ENCODE peak calls at places on chromosome 20, in nine cellular contexts. One of them, this sample, is unnamed.

GRCh38 chr20:58142843-58143185 is 85.6 kb downstream of the ANKRD60 start:
- DNase-seq in stromal cell of bone marrow: no peak
- DNase-seq in HEK293T: no peak
- DNase-seq in NCI-H2029: no peak
- DNase-seq in anterior cingulate cortex: no peak
- DNase-seq in transverse colon: no peak
- DNase-seq in stimulated activated CD4-positive, alpha-beta T cell treated with anti-CD3 and anti-CD28 coated beads, Interleukin-4, amount 100 ng/mL, for 48 hours: no peak
- DNase-seq in GM20000: no peak
- DNase-seq in NCI-H1930: no peak
- DNase-seq in this sample: no peak

GRCh38 chr20:3818155-3819151 is 1.9 kb upstream of the AP5S1 start:
- DNase-seq in NCI-H1930: peak; percentile 58
- DNase-seq in anterior cingulate cortex: no peak
- DNase-seq in stimulated activated CD4-positive, alpha-beta T cell treated with anti-CD3 and anti-CD28 coated beads, Interleukin-4, amount 100 ng/mL, for 48 hours: no peak
- DNase-seq in GM20000: peak; percentile 70
- DNase-seq in HEK293T: peak; percentile 72
- DNase-seq in stromal cell of bone marrow: peak; percentile 57
- DNase-seq in transverse colon: peak; percentile 82
- DNase-seq in NCI-H2029: peak; percentile 64
- DNase-seq in this sample: peak; percentile 80

GRCh38 chr20:47230811-47231256 is 125.7 kb downstream of the ZMYND8 start:
- DNase-seq in GM20000: no peak
- DNase-seq in stromal cell of bone marrow: peak; percentile 7
- DNase-seq in HEK293T: no peak
- DNase-seq in transverse colon: no peak
- DNase-seq in anterior cingulate cortex: no peak
- DNase-seq in NCI-H2029: no peak
- DNase-seq in NCI-H1930: no peak
- DNase-seq in stimulated activated CD4-positive, alpha-beta T cell treated with anti-CD3 and anti-CD28 coated beads, Interleukin-4, amount 100 ng/mL, for 48 hours: no peak
- DNase-seq in this sample: no peak

GRCh38 chr20:63651942-63652191 is 1.4 kb downstream of the STMN3 start:
- DNase-seq in stromal cell of bone marrow: no peak
- DNase-seq in NCI-H2029: no peak
- DNase-seq in HEK293T: no peak
- DNase-seq in anterior cingulate cortex: no peak
- DNase-seq in NCI-H1930: no peak
- DNase-seq in GM20000: peak; percentile 42
- DNase-seq in stimulated activated CD4-positive, alpha-beta T cell treated with anti-CD3 and anti-CD28 coated beads, Interleukin-4, amount 100 ng/mL, for 48 hours: no peak
- DNase-seq in transverse colon: no peak
- DNase-seq in this sample: no peak

GRCh38 chr20:9789136-9789535 is 49.7 kb downstream of the PAK5 start:
- DNase-seq in GM20000: no peak
- DNase-seq in transverse colon: no peak
- DNase-seq in anterior cingulate cortex: no peak
- DNase-seq in NCI-H2029: no peak
- DNase-seq in HEK293T: no peak
- DNase-seq in stimulated activated CD4-positive, alpha-beta T cell treated with anti-CD3 and anti-CD28 coated beads, Interleukin-4, amount 100 ng/mL, for 48 hours: no peak
- DNase-seq in NCI-H1930: no peak
- DNase-seq in stromal cell of bone marrow: no peak
- DNase-seq in this sample: no peak

GRCh38 chr20:13784271-13784892 is 337 bp downstream of the ESF1 start:
- DNase-seq in NCI-H1930: no peak
- DNase-seq in stromal cell of bone marrow: no peak
- DNase-seq in stimulated activated CD4-positive, alpha-beta T cell treated with anti-CD3 and anti-CD28 coated beads, Interleukin-4, amount 100 ng/mL, for 48 hours: no peak
- DNase-seq in transverse colon: no peak
- DNase-seq in GM20000: no peak
- DNase-seq in HEK293T: no peak
- DNase-seq in NCI-H2029: no peak
- DNase-seq in anterior cingulate cortex: no peak
- DNase-seq in this sample: peak; percentile 13

GRCh38 chr20:61042501-61043385 is 209.3 kb upstream of the CDH4 start:
- DNase-seq in transverse colon: no peak
- DNase-seq in GM20000: no peak
- DNase-seq in NCI-H1930: no peak
- DNase-seq in NCI-H2029: no peak
- DNase-seq in stimulated activated CD4-positive, alpha-beta T cell treated with anti-CD3 and anti-CD28 coated beads, Interleukin-4, amount 100 ng/mL, for 48 hours: no peak
- DNase-seq in anterior cingulate cortex: no peak
- DNase-seq in stromal cell of bone marrow: no peak
- DNase-seq in HEK293T: no peak
- DNase-seq in this sample: no peak

GRCh38 chr20:41394931-41395668 is 28.5 kb upstream of the EMILIN3 start:
- DNase-seq in HEK293T: no peak
- DNase-seq in anterior cingulate cortex: no peak
- DNase-seq in stromal cell of bone marrow: no peak
- DNase-seq in GM20000: no peak
- DNase-seq in transverse colon: no peak
- DNase-seq in NCI-H1930: no peak
- DNase-seq in stimulated activated CD4-positive, alpha-beta T cell treated with anti-CD3 and anti-CD28 coated beads, Interleukin-4, amount 100 ng/mL, for 48 hours: no peak
- DNase-seq in NCI-H2029: no peak
- DNase-seq in this sample: no peak

GRCh38 chr20:35145141-35145564 is 2.0 kb downstream of the EDEM2 start:
- DNase-seq in HEK293T: peak; percentile 60
- DNase-seq in NCI-H2029: peak; percentile 13
- DNase-seq in stimulated activated CD4-positive, alpha-beta T cell treated with anti-CD3 and anti-CD28 coated beads, Interleukin-4, amount 100 ng/mL, for 48 hours: no peak
- DNase-seq in NCI-H1930: peak; percentile 40
- DNase-seq in stromal cell of bone marrow: peak; percentile 36
- DNase-seq in GM20000: peak; percentile 63
- DNase-seq in anterior cingulate cortex: no peak
- DNase-seq in transverse colon: no peak
- DNase-seq in this sample: peak; percentile 56

GRCh38 chr20:39853664-39854063 is 835.4 kb downstream of the MAFB start:
- DNase-seq in stimulated activated CD4-positive, alpha-beta T cell treated with anti-CD3 and anti-CD28 coated beads, Interleukin-4, amount 100 ng/mL, for 48 hours: no peak
- DNase-seq in stromal cell of bone marrow: peak; percentile 59
- DNase-seq in transverse colon: no peak
- DNase-seq in NCI-H2029: no peak
- DNase-seq in GM20000: peak; percentile 18
- DNase-seq in NCI-H1930: no peak
- DNase-seq in anterior cingulate cortex: no peak
- DNase-seq in HEK293T: no peak
- DNase-seq in this sample: peak; percentile 74

GRCh38 chr20:63101781-63102719 is 95.3 kb upstream of the BHLHE23 start:
- DNase-seq in GM20000: peak; percentile 90
- DNase-seq in transverse colon: peak; percentile 44
- DNase-seq in HEK293T: peak; percentile 46
- DNase-seq in NCI-H2029: no peak
- DNase-seq in NCI-H1930: peak; percentile 41
- DNase-seq in anterior cingulate cortex: peak; percentile 13
- DNase-seq in stromal cell of bone marrow: no peak
- DNase-seq in stimulated activated CD4-positive, alpha-beta T cell treated with anti-CD3 and anti-CD28 coated beads, Interleukin-4, amount 100 ng/mL, for 48 hours: peak; percentile 51
- DNase-seq in this sample: peak; percentile 85

GRCh38 chr20:17026346-17026745 is 200.5 kb upstream of the PCSK2 start:
- DNase-seq in stromal cell of bone marrow: no peak
- DNase-seq in NCI-H1930: no peak
- DNase-seq in HEK293T: no peak
- DNase-seq in GM20000: no peak
- DNase-seq in NCI-H2029: no peak
- DNase-seq in anterior cingulate cortex: no peak
- DNase-seq in stimulated activated CD4-positive, alpha-beta T cell treated with anti-CD3 and anti-CD28 coated beads, Interleukin-4, amount 100 ng/mL, for 48 hours: no peak
- DNase-seq in transverse colon: no peak
- DNase-seq in this sample: no peak

GRCh38 chr20:15700147-15700765 is 873.0 kb downstream of the KIF16B start:
- DNase-seq in NCI-H2029: no peak
- DNase-seq in transverse colon: no peak
- DNase-seq in NCI-H1930: no peak
- DNase-seq in stimulated activated CD4-positive, alpha-beta T cell treated with anti-CD3 and anti-CD28 coated beads, Interleukin-4, amount 100 ng/mL, for 48 hours: no peak
- DNase-seq in stromal cell of bone marrow: no peak
- DNase-seq in HEK293T: no peak
- DNase-seq in GM20000: no peak
- DNase-seq in anterior cingulate cortex: no peak
- DNase-seq in this sample: peak; percentile 8

GRCh38 chr20:63441136-63441776 is 31.2 kb downstream of the KCNQ2 start:
- DNase-seq in GM20000: peak; percentile 80
- DNase-seq in NCI-H1930: no peak
- DNase-seq in NCI-H2029: no peak
- DNase-seq in HEK293T: no peak
- DNase-seq in transverse colon: no peak
- DNase-seq in stromal cell of bone marrow: no peak
- DNase-seq in stimulated activated CD4-positive, alpha-beta T cell treated with anti-CD3 and anti-CD28 coated beads, Interleukin-4, amount 100 ng/mL, for 48 hours: no peak
- DNase-seq in anterior cingulate cortex: no peak
- DNase-seq in this sample: no peak

GRCh38 chr20:6696001-6696400 is 71.5 kb upstream of the BMP2 start:
- DNase-seq in NCI-H2029: no peak
- DNase-seq in stromal cell of bone marrow: no peak
- DNase-seq in NCI-H1930: no peak
- DNase-seq in HEK293T: no peak
- DNase-seq in stimulated activated CD4-positive, alpha-beta T cell treated with anti-CD3 and anti-CD28 coated beads, Interleukin-4, amount 100 ng/mL, for 48 hours: no peak
- DNase-seq in GM20000: no peak
- DNase-seq in anterior cingulate cortex: no peak
- DNase-seq in transverse colon: no peak
- DNase-seq in this sample: no peak

GRCh38 chr20:11502668-11503067 is 415.0 kb upstream of the BTBD3 start:
- DNase-seq in GM20000: no peak
- DNase-seq in NCI-H1930: no peak
- DNase-seq in stromal cell of bone marrow: no peak
- DNase-seq in HEK293T: no peak
- DNase-seq in anterior cingulate cortex: no peak
- DNase-seq in transverse colon: no peak
- DNase-seq in stimulated activated CD4-positive, alpha-beta T cell treated with anti-CD3 and anti-CD28 coated beads, Interleukin-4, amount 100 ng/mL, for 48 hours: no peak
- DNase-seq in NCI-H2029: no peak
- DNase-seq in this sample: no peak

GRCh38 chr20:32914031-32914430 is 55.3 kb downstream of the EFCAB8 start:
- DNase-seq in stromal cell of bone marrow: no peak
- DNase-seq in anterior cingulate cortex: no peak
- DNase-seq in HEK293T: no peak
- DNase-seq in NCI-H1930: no peak
- DNase-seq in transverse colon: no peak
- DNase-seq in NCI-H2029: no peak
- DNase-seq in stimulated activated CD4-positive, alpha-beta T cell treated with anti-CD3 and anti-CD28 coated beads, Interleukin-4, amount 100 ng/mL, for 48 hours: no peak
- DNase-seq in GM20000: no peak
- DNase-seq in this sample: no peak

GRCh38 chr20:22227301-22227700 is 357.1 kb downstream of the FOXA2 start:
- DNase-seq in transverse colon: no peak
- DNase-seq in NCI-H2029: no peak
- DNase-seq in GM20000: no peak
- DNase-seq in NCI-H1930: no peak
- DNase-seq in anterior cingulate cortex: no peak
- DNase-seq in HEK293T: no peak
- DNase-seq in stromal cell of bone marrow: peak; percentile 41
- DNase-seq in stimulated activated CD4-positive, alpha-beta T cell treated with anti-CD3 and anti-CD28 coated beads, Interleukin-4, amount 100 ng/mL, for 48 hours: no peak
- DNase-seq in this sample: no peak

GRCh38 chr20:22455259-22455658 is 129.1 kb downstream of the FOXA2 start:
- DNase-seq in NCI-H2029: peak; percentile 79
- DNase-seq in GM20000: no peak
- DNase-seq in anterior cingulate cortex: no peak
- DNase-seq in transverse colon: no peak
- DNase-seq in NCI-H1930: peak; percentile 93
- DNase-seq in stimulated activated CD4-positive, alpha-beta T cell treated with anti-CD3 and anti-CD28 coated beads, Interleukin-4, amount 100 ng/mL, for 48 hours: no peak
- DNase-seq in stromal cell of bone marrow: no peak
- DNase-seq in HEK293T: no peak
- DNase-seq in this sample: no peak

GRCh38 chr20:35269055-35269781 is 8.7 kb downstream of the MMP24OS start:
- DNase-seq in anterior cingulate cortex: peak; percentile 19
- DNase-seq in GM20000: peak; percentile 79
- DNase-seq in HEK293T: peak; percentile 81
- DNase-seq in stromal cell of bone marrow: peak; percentile 28
- DNase-seq in stimulated activated CD4-positive, alpha-beta T cell treated with anti-CD3 and anti-CD28 coated beads, Interleukin-4, amount 100 ng/mL, for 48 hours: peak; percentile 47
- DNase-seq in NCI-H1930: peak; percentile 48
- DNase-seq in NCI-H2029: peak; percentile 57
- DNase-seq in transverse colon: peak; percentile 65
- DNase-seq in this sample: peak; percentile 86

GRCh38 chr20:10718671-10719070 is 44.9 kb upstream of the JAG1 start:
- DNase-seq in HEK293T: no peak
- DNase-seq in stromal cell of bone marrow: no peak
- DNase-seq in GM20000: no peak
- DNase-seq in anterior cingulate cortex: no peak
- DNase-seq in transverse colon: no peak
- DNase-seq in stimulated activated CD4-positive, alpha-beta T cell treated with anti-CD3 and anti-CD28 coated beads, Interleukin-4, amount 100 ng/mL, for 48 hours: no peak
- DNase-seq in NCI-H1930: no peak
- DNase-seq in NCI-H2029: no peak
- DNase-seq in this sample: no peak

GRCh38 chr20:43774754-43775153 is 48.0 kb upstream of the GTSF1L start:
- DNase-seq in anterior cingulate cortex: no peak
- DNase-seq in HEK293T: no peak
- DNase-seq in stimulated activated CD4-positive, alpha-beta T cell treated with anti-CD3 and anti-CD28 coated beads, Interleukin-4, amount 100 ng/mL, for 48 hours: no peak
- DNase-seq in NCI-H1930: no peak
- DNase-seq in GM20000: no peak
- DNase-seq in stromal cell of bone marrow: no peak
- DNase-seq in NCI-H2029: no peak
- DNase-seq in transverse colon: no peak
- DNase-seq in this sample: no peak

GRCh38 chr20:53948383-53949318 is 121.7 kb downstream of the BCAS1 start:
- DNase-seq in stimulated activated CD4-positive, alpha-beta T cell treated with anti-CD3 and anti-CD28 coated beads, Interleukin-4, amount 100 ng/mL, for 48 hours: no peak
- DNase-seq in HEK293T: no peak
- DNase-seq in anterior cingulate cortex: no peak
- DNase-seq in NCI-H2029: no peak
- DNase-seq in NCI-H1930: no peak
- DNase-seq in GM20000: no peak
- DNase-seq in transverse colon: no peak
- DNase-seq in stromal cell of bone marrow: no peak
- DNase-seq in this sample: no peak

GRCh38 chr20:53691811-53692192 is 98.2 kb upstream of the ZNF217 start:
- DNase-seq in NCI-H1930: no peak
- DNase-seq in stromal cell of bone marrow: no peak
- DNase-seq in anterior cingulate cortex: no peak
- DNase-seq in NCI-H2029: no peak
- DNase-seq in GM20000: peak; percentile 1
- DNase-seq in stimulated activated CD4-positive, alpha-beta T cell treated with anti-CD3 and anti-CD28 coated beads, Interleukin-4, amount 100 ng/mL, for 48 hours: no peak
- DNase-seq in transverse colon: no peak
- DNase-seq in HEK293T: no peak
- DNase-seq in this sample: no peak

GRCh38 chr20:3710703-3711417 is 1.5 kb downstream of the SIGLEC1 start:
- DNase-seq in stromal cell of bone marrow: no peak
- DNase-seq in anterior cingulate cortex: peak; percentile 46
- DNase-seq in NCI-H1930: peak; percentile 71
- DNase-seq in transverse colon: peak; percentile 72
- DNase-seq in stimulated activated CD4-positive, alpha-beta T cell treated with anti-CD3 and anti-CD28 coated beads, Interleukin-4, amount 100 ng/mL, for 48 hours: peak; percentile 81
- DNase-seq in HEK293T: peak; percentile 87
- DNase-seq in NCI-H2029: peak; percentile 6
- DNase-seq in GM20000: peak; percentile 88
- DNase-seq in this sample: peak; percentile 93

GRCh38 chr20:64040231-64041039 is 4.5 kb downstream of the C20orf204 start:
- DNase-seq in NCI-H2029: no peak
- DNase-seq in HEK293T: no peak
- DNase-seq in anterior cingulate cortex: no peak
- DNase-seq in stimulated activated CD4-positive, alpha-beta T cell treated with anti-CD3 and anti-CD28 coated beads, Interleukin-4, amount 100 ng/mL, for 48 hours: no peak
- DNase-seq in transverse colon: no peak
- DNase-seq in GM20000: no peak
- DNase-seq in stromal cell of bone marrow: no peak
- DNase-seq in NCI-H1930: no peak
- DNase-seq in this sample: no peak

GRCh38 chr20:45211569-45212474 is 5.0 kb downstream of the SEMG1 start:
- DNase-seq in anterior cingulate cortex: no peak
- DNase-seq in GM20000: no peak
- DNase-seq in NCI-H2029: no peak
- DNase-seq in stimulated activated CD4-positive, alpha-beta T cell treated with anti-CD3 and anti-CD28 coated beads, Interleukin-4, amount 100 ng/mL, for 48 hours: no peak
- DNase-seq in transverse colon: no peak
- DNase-seq in HEK293T: no peak
- DNase-seq in stromal cell of bone marrow: no peak
- DNase-seq in NCI-H1930: no peak
- DNase-seq in this sample: no peak

GRCh38 chr20:32849577-32849976 is 9.1 kb upstream of the EFCAB8 start:
- DNase-seq in NCI-H2029: no peak
- DNase-seq in stimulated activated CD4-positive, alpha-beta T cell treated with anti-CD3 and anti-CD28 coated beads, Interleukin-4, amount 100 ng/mL, for 48 hours: no peak
- DNase-seq in stromal cell of bone marrow: no peak
- DNase-seq in transverse colon: no peak
- DNase-seq in HEK293T: no peak
- DNase-seq in NCI-H1930: no peak
- DNase-seq in anterior cingulate cortex: no peak
- DNase-seq in GM20000: no peak
- DNase-seq in this sample: no peak

GRCh38 chr20:2984956-2985661 is 58.3 kb upstream of the GNRH2 start:
- DNase-seq in stromal cell of bone marrow: peak; percentile 22
- DNase-seq in stimulated activated CD4-positive, alpha-beta T cell treated with anti-CD3 and anti-CD28 coated beads, Interleukin-4, amount 100 ng/mL, for 48 hours: peak; percentile 44
- DNase-seq in transverse colon: no peak
- DNase-seq in GM20000: no peak
- DNase-seq in anterior cingulate cortex: no peak
- DNase-seq in HEK293T: no peak
- DNase-seq in NCI-H1930: no peak
- DNase-seq in NCI-H2029: peak; percentile 19
- DNase-seq in this sample: peak; percentile 73